ENCODE peak calls at places on chromosomes 13 and 19, in five cellular contexts. One of them, this sample, is unnamed.

GRCh38 chr13:33235078-33235477 is 50.5 kb downstream of the STARD13 start:
- DNase-seq in activated gamma-delta T cell treated with Interleukin-2 at 50 U/mL for 16 hours: no peak
- DNase-seq in dermis blood vessel endothelial cell: peak; percentile 55
- DNase-seq in NCI-H526: no peak
- DNase-seq in memory B cell: no peak
- DNase-seq in this sample: no peak

GRCh38 chr19:49861541-49862410 is 5.6 kb downstream of the PNKP start:
- DNase-seq in activated gamma-delta T cell treated with Interleukin-2 at 50 U/mL for 16 hours: no peak
- DNase-seq in dermis blood vessel endothelial cell: no peak
- DNase-seq in NCI-H526: no peak
- DNase-seq in memory B cell: no peak
- DNase-seq in this sample: no peak

GRCh38 chr13:40446365-40446764 is 220.1 kb downstream of the FOXO1 start:
- DNase-seq in activated gamma-delta T cell treated with Interleukin-2 at 50 U/mL for 16 hours: no peak
- DNase-seq in dermis blood vessel endothelial cell: peak; percentile 58
- DNase-seq in NCI-H526: no peak
- DNase-seq in memory B cell: no peak
- DNase-seq in this sample: no peak

GRCh38 chr19:16069813-16070365 is 6.4 kb upstream of the TPM4 start:
- DNase-seq in activated gamma-delta T cell treated with Interleukin-2 at 50 U/mL for 16 hours: no peak
- DNase-seq in dermis blood vessel endothelial cell: no peak
- DNase-seq in NCI-H526: no peak
- DNase-seq in memory B cell: no peak
- DNase-seq in this sample: no peak

GRCh38 chr13:27131202-27131623 is 40.4 kb downstream of the USP12 start:
- DNase-seq in activated gamma-delta T cell treated with Interleukin-2 at 50 U/mL for 16 hours: peak; percentile 67
- DNase-seq in dermis blood vessel endothelial cell: peak; percentile 49
- DNase-seq in NCI-H526: no peak
- DNase-seq in memory B cell: no peak
- DNase-seq in this sample: peak; percentile 56

GRCh38 chr13:108917581-108917980 is 288.2 kb downstream of the MYO16 start:
- DNase-seq in activated gamma-delta T cell treated with Interleukin-2 at 50 U/mL for 16 hours: no peak
- DNase-seq in dermis blood vessel endothelial cell: no peak
- DNase-seq in NCI-H526: no peak
- DNase-seq in memory B cell: no peak
- DNase-seq in this sample: no peak

GRCh38 chr19:45294291-45295029 is 28.2 kb downstream of the CKM start:
- DNase-seq in activated gamma-delta T cell treated with Interleukin-2 at 50 U/mL for 16 hours: no peak
- DNase-seq in dermis blood vessel endothelial cell: no peak
- DNase-seq in NCI-H526: no peak
- DNase-seq in memory B cell: no peak
- DNase-seq in this sample: no peak

GRCh38 chr13:27117947-27118346 is 53.7 kb downstream of the USP12 start:
- DNase-seq in activated gamma-delta T cell treated with Interleukin-2 at 50 U/mL for 16 hours: no peak
- DNase-seq in dermis blood vessel endothelial cell: peak; percentile 14
- DNase-seq in NCI-H526: no peak
- DNase-seq in memory B cell: no peak
- DNase-seq in this sample: no peak

GRCh38 chr19:6767081-6767356 is 216 bp downstream of the SH2D3A start:
- DNase-seq in activated gamma-delta T cell treated with Interleukin-2 at 50 U/mL for 16 hours: peak; percentile 60
- DNase-seq in dermis blood vessel endothelial cell: no peak
- DNase-seq in NCI-H526: no peak
- DNase-seq in memory B cell: no peak
- DNase-seq in this sample: no peak

This sample was measured in T-cell.